ENCODE peak calls at places on chromosomes 6 and 20, in eight cellular contexts. A is right atrium auricular region, U is Peyer's patch, E is choroid plexus epithelial cell, W is IMR-90, X is GM10248, N is progenitor cell of endocrine pancreas, K is AG09319. B is an unnamed sample.

GRCh38 chr6:129946439-129947140 is 71.8 kb upstream of the L3MBTL3 start:
- DNase-seq in A (no peak), U (no peak), E (no peak), W (no peak), X (no peak), N (no peak), K (no peak), B (no peak)

GRCh38 chr20:47273591-47274235 is 82.8 kb downstream of the ZMYND8 start:
- DNase-seq in A (no peak), U (no peak), E (peak; percentile 43), W (peak; percentile 34), X (no peak), N (no peak), K (no peak), B (no peak)

GRCh38 chr6:89298680-89299450 is 16.2 kb downstream of the GABRR2 start:
- DNase-seq in A (no peak), U (no peak), E (peak; percentile 30), W (peak; percentile 84), X (peak; percentile 43), N (no peak), K (no peak), B (peak; percentile 97)

GRCh38 chr6:136031982-136032381 is 180.5 kb downstream of the PDE7B start:
- DNase-seq in A (no peak), U (no peak), E (peak; percentile 88), W (peak; percentile 74), X (peak; percentile 24), N (no peak), K (no peak), B (peak; percentile 53)

GRCh38 chr6:145498425-145498824 is 236.9 kb downstream of the EPM2A start:
- DNase-seq in A (no peak), U (no peak), E (no peak), W (no peak), X (no peak), N (no peak), K (no peak), B (no peak)

GRCh38 chr20:34083137-34083536 is 28.9 kb downstream of the EIF2S2 start:
- DNase-seq in A (peak; percentile 76), U (peak; percentile 60), E (peak; percentile 95), W (peak; percentile 86), X (no peak), N (no peak), K (peak; percentile 87), B (peak; percentile 96)

GRCh38 chr20:7798176-7798575 is 142.1 kb downstream of the HAO1 start:
- DNase-seq in A (no peak), U (no peak), E (peak; percentile 28), W (no peak), X (no peak), N (no peak), K (no peak), B (no peak)

GRCh38 chr6:5665173-5665572 is 341.6 kb downstream of the NRN1 start:
- DNase-seq in A (no peak), U (peak; percentile 76), E (no peak), W (no peak), X (peak; percentile 22), N (no peak), K (no peak), B (no peak)

GRCh38 chr20:32780749-32781402 is 18.7 kb downstream of the DNMT3B start:
- DNase-seq in A (no peak), U (no peak), E (no peak), W (no peak), X (no peak), N (no peak), K (no peak), B (no peak)

GRCh38 chr6:3460253-3460652 is 3.4 kb upstream of the SLC22A23 start:
- DNase-seq in A (no peak), U (no peak), E (no peak), W (no peak), X (no peak), N (no peak), K (no peak), B (no peak)

GRCh38 chr6:87897581-87898147 is 150.0 kb upstream of the SPACA1 start:
- DNase-seq in A (no peak), U (no peak), E (peak; percentile 65), W (peak; percentile 34), X (no peak), N (no peak), K (no peak), B (peak; percentile 57)

GRCh38 chr6:15358579-15359327 is 112.9 kb downstream of the JARID2 start:
- DNase-seq in A (no peak), U (peak; percentile 63), E (peak; percentile 69), W (peak; percentile 46), X (no peak), N (no peak), K (no peak), B (no peak)

GRCh38 chr20:50049442-50050026 is 63.4 kb downstream of the UBE2V1 start:
- DNase-seq in A (no peak), U (no peak), E (no peak), W (no peak), X (no peak), N (no peak), K (no peak), B (no peak)

GRCh38 chr6:118506071-118506638 is 41.9 kb upstream of the PLN start:
- DNase-seq in A (no peak), U (no peak), E (no peak), W (peak; percentile 16), X (no peak), N (no peak), K (no peak), B (no peak)

GRCh38 chr6:122789078-122789861 is at the start of gene SMPDL3A:
- DNase-seq in A (peak; percentile 79), U (peak; percentile 86), E (peak; percentile 99), W (peak; percentile 97), X (peak; percentile 58), N (peak; percentile 81), K (peak; percentile 69), B (peak; percentile 66)

GRCh38 chr20:37243937-37244571 is 17.6 kb downstream of the GHRH start:
- DNase-seq in A (no peak), U (no peak), E (peak; percentile 20), W (no peak), X (no peak), N (no peak), K (no peak), B (no peak)

GRCh38 chr6:13398421-13398994 is 70.2 kb upstream of the TBC1D7 start:
- DNase-seq in A (no peak), U (no peak), E (no peak), W (no peak), X (no peak), N (no peak), K (no peak), B (peak; percentile 28)

GRCh38 chr6:144064402-144064830 is 31.0 kb downstream of the SF3B5 start:
- DNase-seq in A (no peak), U (peak; percentile 74), E (no peak), W (no peak), X (peak; percentile 63), N (peak; percentile 17), K (no peak), B (no peak)

GRCh38 chr6:79763301-79763700 is 132.2 kb downstream of the SH3BGRL2 start:
- DNase-seq in A (no peak), U (no peak), E (no peak), W (no peak), X (no peak), N (no peak), K (no peak), B (no peak)

GRCh38 chr6:79756496-79756895 is 125.4 kb downstream of the SH3BGRL2 start:
- DNase-seq in A (no peak), U (no peak), E (no peak), W (no peak), X (no peak), N (no peak), K (no peak), B (no peak)

GRCh38 chr6:79764758-79765157 is 133.6 kb downstream of the SH3BGRL2 start:
- DNase-seq in A (no peak), U (no peak), E (no peak), W (no peak), X (no peak), N (no peak), K (no peak), B (no peak)

DNA sequence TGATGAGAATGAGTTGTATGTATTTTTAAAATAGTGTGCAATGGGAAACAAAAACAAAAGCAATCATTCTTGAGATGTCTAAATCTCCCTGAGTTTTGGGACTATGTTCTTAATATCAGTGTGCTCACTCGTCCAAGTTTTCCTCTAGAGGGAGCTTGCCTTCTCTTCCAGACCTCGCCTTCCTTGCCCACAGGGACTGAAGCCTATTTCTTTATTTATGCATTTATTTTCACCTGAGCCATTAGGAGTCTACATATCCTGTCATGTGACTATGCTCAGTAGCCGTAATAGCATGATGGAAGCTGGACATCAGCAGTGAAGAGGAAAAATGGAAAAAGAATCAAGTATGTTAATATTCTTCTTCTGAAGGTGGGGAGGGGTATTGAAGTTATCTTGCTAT is 131.2 kb downstream of the SH3BGRL2 start:
- DNase-seq in A (no peak), U (no peak), E (peak; percentile 48), W (no peak), X (no peak), N (no peak), K (no peak), B (peak; percentile 34)
- TF ChIP-seq CTCF in A (no peak), U (no peak), E (peak; percentile 65), W (peak; percentile 8), X (no peak), N (peak; percentile 47), K (peak; percentile 28), B (no peak)

GRCh38 chr20:61742097-61742805 is 323.4 kb downstream of the TAF4 start:
- DNase-seq in A (no peak), U (no peak), E (peak; percentile 21), W (no peak), X (no peak), N (no peak), K (no peak), B (no peak)
- TF ChIP-seq CTCF in A (no peak), U (no peak), E (peak; percentile 16), W (no peak), X (no peak), N (no peak), K (no peak), B (no peak)

GRCh38 chr20:44851545-44851944 is 34.0 kb upstream of the YWHAB start:
- DNase-seq in A (no peak), U (no peak), E (no peak), W (no peak), X (no peak), N (no peak), K (no peak), B (no peak)

GRCh38 chr20:44850883-44851282 is 34.6 kb upstream of the YWHAB start:
- DNase-seq in A (no peak), U (no peak), E (no peak), W (no peak), X (no peak), N (no peak), K (no peak), B (no peak)

GRCh38 chr20:44850272-44850671 is 35.2 kb upstream of the YWHAB start:
- DNase-seq in A (no peak), U (no peak), E (no peak), W (no peak), X (no peak), N (no peak), K (no peak), B (no peak)

GRCh38 chr20:44848254-44849015 is 37.1 kb upstream of the YWHAB start:
- DNase-seq in A (no peak), U (no peak), E (no peak), W (no peak), X (no peak), N (no peak), K (no peak), B (no peak)

GRCh38 chr20:44849712-44850111 is 35.8 kb upstream of the YWHAB start:
- DNase-seq in A (no peak), U (no peak), E (peak; percentile 9), W (no peak), X (no peak), N (no peak), K (no peak), B (peak; percentile 12)
- TF ChIP-seq CTCF in A (no peak), U (peak; percentile 22), E (no peak), W (no peak), X (no peak), N (no peak), K (no peak), B (no peak)

GRCh38 chr6:155881845-155882526 is 426.3 kb upstream of the NOX3 start:
- DNase-seq in A (no peak), U (no peak), E (no peak), W (no peak), X (no peak), N (no peak), K (no peak), B (no peak)
- TF ChIP-seq CTCF in A (no peak), U (no peak), E (no peak), W (no peak), X (no peak), N (no peak), K (no peak), B (no peak)